ENCODE peak calls at places on chromosomes 1 and 21, in nine cellular contexts. U is cardiac muscle cell, E is thyroid gland, B is astrocyte, J is esophagus muscularis mucosa, Q is endothelial cell of umbilical vein, A is HCT116, H is upper lobe of right lung, K is thoracic aorta. W is an unnamed sample.
A peak's percentile ranks its signal among the peaks of the same experiment; 100 is the strongest.

GRCh38 chr21:38751379-38752050 is 54.2 kb upstream of the ETS2 start:
- DNase-seq in H (peak; percentile 76), B (peak; percentile 80), Q (peak; percentile 30), A (no peak), K (peak; percentile 60), U (peak; percentile 95), J (no peak), E (peak; percentile 31), W (peak; percentile 83)

GRCh38 chr1:222370911-222371717 is 176.8 kb downstream of the HHIPL2 start:
- DNase-seq in H (no peak), K (no peak), A (no peak), Q (no peak), E (no peak), U (peak; percentile 52), B (peak; percentile 97), J (no peak), W (peak; percentile 59)

GRCh38 chr1:87941292-87941946 is 612.7 kb downstream of the LMO4 start:
- DNase-seq in Q (no peak), H (no peak), K (no peak), A (no peak), B (no peak), E (no peak), U (no peak), J (no peak), W (no peak)

GRCh38 chr1:184882649-184883303 is 91.5 kb downstream of the NIBAN1 start:
- DNase-seq in H (no peak), K (no peak), A (no peak), Q (no peak), E (no peak), J (no peak), B (no peak), U (no peak), W (no peak)

GRCh38 chr1:186978596-186979556 is 150.1 kb downstream of the PLA2G4A start:
- DNase-seq in J (no peak), H (no peak), K (no peak), E (no peak), B (no peak), A (no peak), U (no peak), Q (peak; percentile 33), W (no peak)

GRCh38 chr1:21783679-21784603 is 992 bp upstream of the USP48 start:
- DNase-seq in U (peak; percentile 99), K (no peak), J (no peak), A (no peak), H (peak; percentile 66), E (peak; percentile 23), B (peak; percentile 72), Q (peak; percentile 95), W (peak; percentile 93)

GRCh38 chr1:244834596-244835275 is 722 bp upstream of the COX20 start:
- DNase-seq in B (peak; percentile 86), E (no peak), Q (peak; percentile 92), U (peak; percentile 94), K (peak; percentile 39), J (peak; percentile 97), H (peak; percentile 96), A (peak; percentile 75), W (peak; percentile 87)

GRCh38 chr1:2866415-2867086 is 65.1 kb upstream of the TTC34 start:
- DNase-seq in E (no peak), A (no peak), U (no peak), B (no peak), K (no peak), H (no peak), J (no peak), Q (no peak), W (no peak)

GRCh38 chr21:30340714-30341573 is 3.5 kb upstream of the KRTAP27-1 start:
- DNase-seq in Q (no peak), B (no peak), E (peak; percentile 49), A (peak; percentile 3), J (no peak), K (no peak), U (peak; percentile 54), H (no peak), W (peak; percentile 46)

GRCh38 chr1:24300971-24301370 is 18.2 kb upstream of the GRHL3 start:
- DNase-seq in U (no peak), E (peak; percentile 90), Q (no peak), K (no peak), J (no peak), H (peak; percentile 81), B (no peak), A (no peak), W (no peak)

GRCh38 chr1:226195144-226195543 is 8.6 kb upstream of the ACBD3 start:
- DNase-seq in A (no peak), Q (no peak), E (no peak), U (no peak), B (no peak), K (no peak), J (no peak), H (no peak), W (no peak)

GRCh38 chr1:116409751-116410182 is 36.7 kb downstream of the ATP1A1 start:
- DNase-seq in Q (no peak), J (no peak), A (no peak), B (no peak), U (no peak), H (no peak), K (no peak), E (no peak), W (no peak)

GRCh38 chr1:115712911-115713609 is 55.5 kb downstream of the CASQ2 start:
- DNase-seq in H (no peak), B (no peak), U (no peak), E (no peak), J (no peak), Q (no peak), K (no peak), A (no peak), W (no peak)

GRCh38 chr1:65056866-65057265 is 90.5 kb upstream of the JAK1 start:
- DNase-seq in B (no peak), A (no peak), H (no peak), U (no peak), Q (no peak), K (no peak), E (no peak), J (no peak), W (no peak)
- H3K4me3 ChIP-seq in B (no peak overlapping the region), A (no peak overlapping the region), H (no peak overlapping the region), U (no peak overlapping the region), Q (no peak overlapping the region), K (no peak overlapping the region), E (no peak overlapping the region), J (no peak overlapping the region), W (no peak overlapping the region)

DNA sequence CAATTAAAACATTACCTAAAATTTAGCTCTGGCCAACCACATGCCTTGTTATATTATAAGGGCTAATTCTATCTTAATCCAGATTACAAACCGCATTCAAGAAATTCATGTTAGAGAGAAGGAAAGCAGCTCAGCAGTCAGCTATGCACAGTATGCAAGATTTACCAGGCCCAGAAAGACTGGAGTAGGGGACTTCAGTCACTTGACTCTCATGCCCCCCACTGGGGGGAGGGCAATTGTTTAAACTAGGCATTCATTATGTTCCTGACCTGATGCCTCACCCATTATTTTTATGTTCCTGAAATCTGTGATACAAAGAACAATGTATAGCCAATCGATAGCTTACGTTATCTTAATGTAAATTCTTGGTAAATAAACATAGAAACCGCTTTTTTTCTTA is 96.9 kb downstream of the ZNF644 start:
- DNase-seq in U (peak; percentile 3), H (no peak), B (peak; percentile 32), E (no peak), J (no peak), A (no peak), Q (no peak), K (no peak), W (peak; percentile 25)
- H3K27ac ChIP-seq in U (no peak overlapping the region), H (no peak overlapping the region), B (no peak overlapping the region), E (no peak overlapping the region), J (no peak overlapping the region), A (no peak overlapping the region), Q (no peak overlapping the region), K (no peak overlapping the region), W (peak overlapping the region; percentile 87)

DNA sequence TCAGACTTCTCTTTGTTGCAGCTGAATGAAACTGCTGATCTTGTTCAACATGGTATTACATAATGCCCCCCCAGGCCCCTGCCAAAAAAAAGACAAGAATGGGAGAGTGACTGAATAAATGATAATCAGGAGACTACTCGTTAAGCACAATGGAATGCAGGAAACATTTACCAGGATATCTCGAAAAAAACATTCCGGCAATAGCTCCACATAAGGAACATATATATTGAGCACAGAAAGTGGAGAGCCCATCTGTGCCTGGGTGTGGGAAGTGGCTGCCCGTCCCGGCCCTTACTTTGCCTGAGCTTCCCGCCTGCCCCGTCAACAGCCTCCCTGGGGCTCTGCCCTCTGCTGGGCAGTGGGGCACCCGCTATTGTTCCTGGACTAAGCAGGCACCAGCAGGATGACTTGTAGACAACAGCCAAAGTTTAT is 13.4 kb downstream of the TRIM11 start:
- DNase-seq in H (peak; percentile 76), A (no peak), J (no peak), K (no peak), Q (peak; percentile 75), U (peak; percentile 87), B (peak; percentile 66), E (peak; percentile 50), W (peak; percentile 74)
- TF ChIP-seq CTCF in H (peak; percentile 57), A (peak; percentile 73), J (peak; percentile 65), K (peak; percentile 40), Q (peak; percentile 85), U (peak; percentile 75), B (peak; percentile 49), E (peak; percentile 43), W (peak; percentile 79)

GRCh38 chr1:8873001-8873400 is 5.5 kb downstream of the ENO1 start:
- DNase-seq in E (no peak), J (no peak), K (no peak), Q (no peak), A (no peak), U (no peak), B (no peak), H (no peak), W (no peak)
- H3K4me3 ChIP-seq in E (no peak overlapping the region), J (no peak overlapping the region), K (peak overlapping the region; percentile 34), Q (no peak overlapping the region), A (no peak overlapping the region), U (no peak overlapping the region), B (peak overlapping the region; percentile 19), H (no peak overlapping the region), W (peak overlapping the region; percentile 9)

W was measured in brain microvascular endothelial cell.